ENCODE peak calls at places on chromosomes 7 and 10, in six cellular contexts. O is A549, P is transverse colon, L is IMR-90, X is breast epithelium, J is spleen. V is an unnamed sample.
A peak's percentile ranks its signal among the peaks of the same experiment; 100 is the strongest.

GRCh38 chr10:66931949-66932343 is 6.1 kb downstream of the LRRTM3 start:
- DNase-seq in X (no peak), J (no peak), L (no peak), O (no peak), P (no peak), V (no peak)

GRCh38 chr10:74882831-74883230 is 56.4 kb downstream of the KAT6B start:
- DNase-seq in O (no peak), J (no peak), X (no peak), L (peak; percentile 76), P (no peak), V (no peak)

GRCh38 chr10:974785-975074 is 13.5 kb upstream of the GTPBP4 start:
- DNase-seq in X (no peak), O (no peak), L (no peak), J (no peak), P (no peak), V (no peak)

GRCh38 chr10:86889997-86890396 is 67.4 kb downstream of the MMRN2 start:
- DNase-seq in X (no peak), O (no peak), J (no peak), P (no peak), L (no peak), V (no peak)

GRCh38 chr7:156903232-156903909 is 10.4 kb upstream of the LMBR1 start:
- DNase-seq in O (peak; percentile 60), X (peak; percentile 43), L (peak; percentile 19), P (no peak), J (peak; percentile 33), V (peak; percentile 16)

GRCh38 chr7:21771906-21772610 is 173.6 kb downstream of the CDCA7L start:
- DNase-seq in O (no peak), P (no peak), J (no peak), L (no peak), X (no peak), V (no peak)

GRCh38 chr7:106421181-106421762 is 136.5 kb upstream of the NAMPT start:
- DNase-seq in O (no peak), J (peak; percentile 82), P (peak; percentile 55), X (peak; percentile 69), L (peak; percentile 95), V (peak; percentile 80)

GRCh38 chr7:4797858-4798705 is 22.7 kb downstream of the AP5Z1 start:
- DNase-seq in P (peak; percentile 42), L (peak; percentile 18), O (peak; percentile 63), X (no peak), J (peak; percentile 90), V (peak; percentile 29)

GRCh38 chr7:91243591-91244368 is 20.5 kb upstream of the FZD1 start:
- DNase-seq in P (no peak), X (no peak), L (peak; percentile 59), O (no peak), J (no peak), V (no peak)

GRCh38 chr10:107022600-107023354 is 141.7 kb downstream of the SORCS1 start:
- DNase-seq in J (no peak), L (no peak), P (no peak), X (no peak), O (no peak), V (no peak)

GRCh38 chr7:146090023-146090645 is 26.5 kb upstream of the CNTNAP2 start:
- DNase-seq in P (no peak), J (no peak), O (peak; percentile 48), X (no peak), L (no peak), V (no peak)

GRCh38 chr10:124658591-124659240 is 85.5 kb downstream of the FAM53B start:
- DNase-seq in P (no peak), O (no peak), X (no peak), J (peak; percentile 67), L (no peak), V (no peak)

GRCh38 chr7:42930889-42931288 is 1.1 kb downstream of the PSMA2 start:
- DNase-seq in P (no peak), X (no peak), L (peak; percentile 29), O (no peak), J (no peak), V (no peak)

GRCh38 chr7:42932861-42933591 is 850 bp downstream of the MRPL32 start:
- DNase-seq in J (no peak), O (no peak), P (no peak), L (peak; percentile 26), X (no peak), V (no peak)

GRCh38 chr7:42931447-42931833 is 534 bp downstream of the PSMA2 start:
- DNase-seq in O (no peak), P (no peak), J (no peak), X (no peak), L (peak; percentile 12), V (no peak)

GRCh38 chr7:42929449-42929848 is 2.5 kb downstream of the PSMA2 start:
- DNase-seq in P (no peak), O (no peak), L (no peak), J (no peak), X (no peak), V (no peak)

GRCh38 chr7:42931834-42932651 is at the start of the genes MRPL32 and PSMA2:
- DNase-seq in L (peak; percentile 97), P (peak; percentile 95), J (peak; percentile 98), O (peak; percentile 96), X (peak; percentile 96), V (peak; percentile 90)
- TF ChIP-seq POLR2A in L (peak; percentile 81), P (peak; percentile 66), J (peak; percentile 54), O (peak; percentile 90), X (peak; percentile 44), V (peak; percentile 72)

DNA sequence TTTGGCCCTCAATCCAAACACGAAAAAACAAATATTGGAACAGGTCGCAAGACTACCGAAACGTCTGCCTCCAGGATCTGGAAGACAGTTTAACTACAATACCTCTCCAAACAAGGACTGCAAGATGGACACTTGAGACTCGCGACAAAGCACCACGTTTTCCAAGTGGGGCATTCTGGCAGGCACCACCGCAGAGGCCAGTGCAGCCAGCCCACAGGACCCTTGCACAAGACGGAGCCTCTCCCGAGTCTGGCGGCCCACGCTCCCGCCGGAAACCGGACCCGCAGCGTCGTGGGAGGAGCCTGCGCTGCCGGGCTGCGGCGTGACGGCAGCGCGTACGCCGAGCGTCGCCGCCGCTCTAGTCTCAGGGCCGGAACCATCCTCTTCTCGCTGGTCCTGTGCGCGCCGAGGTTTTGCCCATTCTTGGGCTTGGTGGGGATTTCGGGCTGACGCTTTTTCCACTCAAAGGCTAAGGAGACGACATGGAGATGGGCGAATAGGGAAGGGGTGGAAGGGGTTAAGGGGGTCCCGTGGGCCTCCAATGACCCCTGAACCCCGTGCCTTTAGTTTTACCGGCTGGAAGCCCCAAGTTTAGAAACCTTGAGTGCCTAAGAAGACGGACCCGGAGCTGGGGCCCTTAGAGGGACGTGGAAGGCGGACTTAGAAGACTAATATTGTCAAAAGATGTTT is at the start of gene ORC5:
- DNase-seq in P (peak; percentile 78), O (peak; percentile 83), J (peak; percentile 95), X (peak; percentile 50), L (peak; percentile 80), V (peak; percentile 38)
- TF ChIP-seq POLR2A in P (peak; percentile 77), O (peak; percentile 97), J (no peak), X (peak; percentile 46), L (peak; percentile 82), V (peak; percentile 62)

DNA sequence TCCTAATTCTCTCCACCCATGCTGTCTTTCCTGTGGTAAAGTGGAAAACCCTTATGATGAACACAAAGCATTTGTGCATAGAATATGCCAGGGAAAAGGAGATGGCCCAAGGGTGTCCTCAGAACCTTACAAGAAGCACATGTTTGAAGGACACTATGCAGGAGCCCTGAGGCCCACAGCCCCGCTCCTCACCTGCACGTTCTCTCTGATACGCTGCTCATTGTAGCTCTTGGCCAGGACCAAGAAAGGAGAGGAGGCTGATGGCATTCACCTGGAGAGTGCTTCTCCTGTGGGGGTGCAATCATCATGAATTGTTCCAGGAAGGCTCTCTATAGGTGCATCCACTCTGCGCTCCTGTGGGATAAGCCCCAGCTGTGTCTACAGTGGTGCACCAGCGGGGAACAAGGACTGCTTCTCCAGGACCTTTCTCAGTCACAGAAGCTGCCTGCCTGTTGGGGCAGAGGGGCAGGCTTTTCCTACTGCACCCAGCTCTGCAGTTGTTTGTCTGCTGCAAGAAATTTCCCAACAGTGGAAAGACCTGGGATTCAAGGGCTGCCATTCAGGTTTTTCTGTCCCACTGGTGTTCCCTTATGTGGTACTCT is 19.9 kb downstream of the AKR1C2 start:
- DNase-seq in X (no peak), O (peak; percentile 61), P (no peak), J (no peak), L (no peak), V (no peak)
- TF ChIP-seq POLR2A in X (no peak), O (no peak), P (no peak), J (no peak), L (no peak), V (no peak)

GRCh38 chr10:131899695-131900349 is 986 bp upstream of the PPP2R2D start:
- DNase-seq in L (no peak), X (no peak), O (no peak), J (peak; percentile 72), P (no peak), V (no peak)

GRCh38 chr10:131899116-131899690 is 1.6 kb upstream of the PPP2R2D start:
- DNase-seq in J (peak; percentile 73), L (no peak), X (no peak), O (no peak), P (no peak), V (no peak)

GRCh38 chr10:131901181-131901829 is 497 bp downstream of the PPP2R2D start:
- DNase-seq in J (peak; percentile 95), X (no peak), P (peak; percentile 70), O (no peak), L (peak; percentile 4), V (peak; percentile 18)

GRCh38 chr10:131902211-131902610 is 1.4 kb downstream of the PPP2R2D start:
- DNase-seq in L (no peak), O (no peak), J (peak; percentile 72), X (no peak), P (no peak), V (no peak)

DNA sequence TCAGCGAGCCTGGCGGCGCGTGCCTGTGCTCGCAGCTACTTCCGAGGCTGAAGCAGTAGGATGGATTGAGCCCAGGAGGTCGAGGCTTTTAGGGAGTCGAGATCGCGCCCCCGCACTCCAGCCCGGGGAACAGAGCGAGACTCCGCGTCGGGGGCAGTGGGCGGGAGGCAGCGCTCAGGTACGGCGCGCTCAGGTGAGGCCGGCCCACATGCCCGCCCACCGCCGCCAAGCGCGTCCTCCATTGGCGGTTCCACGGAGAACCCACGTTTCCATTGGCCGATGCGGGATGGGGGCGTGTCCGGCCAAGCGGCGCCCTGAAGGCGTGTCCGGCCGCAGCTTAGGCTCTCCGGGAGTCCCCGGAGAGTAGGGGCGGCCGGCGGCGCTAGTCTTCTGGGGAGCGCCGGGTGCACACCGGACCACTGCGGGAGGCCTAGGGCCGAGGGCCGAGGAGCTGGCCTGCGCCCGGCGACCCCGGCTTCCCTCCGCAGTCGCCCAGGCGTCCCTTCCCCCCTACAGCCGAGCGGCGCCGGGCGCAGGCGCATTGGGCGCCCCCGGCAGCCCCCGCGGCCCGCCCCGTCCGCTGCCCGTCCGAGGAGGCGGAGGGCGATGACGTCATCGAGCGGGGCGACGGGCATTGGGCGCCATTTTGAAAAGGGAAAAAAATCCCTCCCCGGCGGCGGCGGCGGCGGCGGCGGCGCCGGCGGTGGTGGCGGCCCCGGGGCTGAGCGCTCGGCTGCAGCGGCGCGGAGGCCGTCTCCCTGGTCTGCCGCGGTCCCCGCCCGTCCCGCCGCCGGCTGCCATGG is at the start of gene PPP2R2D:
- DNase-seq in J (peak; percentile 98), X (peak; percentile 95), L (peak; percentile 83), P (peak; percentile 96), O (peak; percentile 93), V (peak; percentile 87)
- TF ChIP-seq POLR2A in J (no peak), X (peak; percentile 46), L (no peak), P (peak; percentile 79), O (peak; percentile 44), V (peak; percentile 17)

V was measured in tibial nerve.